ENCODE peak calls at places on chromosomes 6 and 20, in five cellular contexts. Y is PC-9, W is GOT3, U is cardiac septum, R is T-helper 9 cell. Z is an unnamed sample.

GRCh38 chr6:76072562-76072961 is at the start of gene IMPG1:
- DNase-seq in Y (no peak), R (no peak), W (no peak), U (no peak), Z (no peak)

GRCh38 chr6:84688187-84688878 is 76.1 kb downstream of the TBX18 start:
- DNase-seq in Y (no peak), R (no peak), U (no peak), W (no peak), Z (no peak)

GRCh38 chr6:121436966-121437756 is 1.7 kb downstream of the GJA1 start:
- DNase-seq in R (no peak), W (no peak), U (peak), Y (peak), Z (no peak)

GRCh38 chr6:1381397-1382330 is 7.7 kb upstream of the FOXF2 start:
- DNase-seq in R (peak), Y (peak), U (no peak), W (no peak), Z (no peak)

GRCh38 chr6:45741437-45742166 is 274.1 kb downstream of the CLIC5 start:
- DNase-seq in U (no peak), W (no peak), Y (no peak), R (no peak), Z (no peak)

GRCh38 chr20:3262566-3262965 is 23.6 kb upstream of the SLC4A11 start:
- DNase-seq in Y (no peak), W (no peak), U (no peak), R (no peak), Z (no peak)

GRCh38 chr6:165049362-165049761 is 260.0 kb downstream of the C6orf118 start:
- DNase-seq in Y (peak), W (no peak), U (no peak), R (no peak), Z (peak)

GRCh38 chr20:35939264-35939663 is 15.0 kb downstream of the SCAND1 start:
- DNase-seq in U (no peak), R (no peak), W (no peak), Y (no peak), Z (no peak)

GRCh38 chr6:3911614-3912336 is 62.6 kb downstream of the FAM50B start:
- DNase-seq in Y (peak), U (peak), R (no peak), W (no peak), Z (no peak)

GRCh38 chr6:36118550-36119107 is 11.7 kb upstream of the MAPK13 start:
- DNase-seq in U (peak), Y (peak), W (no peak), R (peak), Z (no peak)

GRCh38 chr20:44089987-44090674 is 96.9 kb downstream of the JPH2 start:
- DNase-seq in W (no peak), Y (no peak), U (no peak), R (no peak), Z (no peak)

GRCh38 chr20:56928007-56928406 is 298.9 kb downstream of the TFAP2C start:
- DNase-seq in R (no peak), Y (no peak), W (no peak), U (no peak), Z (no peak)

GRCh38 chr20:32521780-32522524 is 63.2 kb downstream of the NOL4L start:
- DNase-seq in W (no peak), R (peak), U (no peak), Y (peak), Z (no peak)

GRCh38 chr20:6381887-6382286 is 259.1 kb upstream of the FERMT1 start:
- DNase-seq in Y (no peak), R (no peak), U (no peak), W (no peak), Z (peak)

GRCh38 chr6:96014846-96015245 is 928 bp upstream of the FUT9 start:
- DNase-seq in U (no peak), Y (peak), W (no peak), R (no peak), Z (no peak)

GRCh38 chr6:39114395-39114706 is 635 bp downstream of the SAYSD1 start:
- DNase-seq in Y (no peak), W (no peak), R (no peak), U (no peak), Z (no peak)

GRCh38 chr6:125346143-125346925 is 44.6 kb upstream of the HDDC2 start:
- DNase-seq in R (no peak), U (no peak), W (no peak), Y (no peak), Z (no peak)

GRCh38 chr6:27805347-27805746 is 106.8 kb downstream of the OR2B2 start:
- DNase-seq in R (no peak), W (no peak), U (no peak), Y (no peak), Z (no peak)

GRCh38 chr6:39961178-39961577 is 26.9 kb upstream of the MOCS1 start:
- DNase-seq in W (no peak), U (no peak), Y (no peak), R (no peak), Z (no peak)

GRCh38 chr20:57392512-57393271 is 1.5 kb downstream of the RBM38 start:
- DNase-seq in R (peak), W (no peak), Y (no peak), U (peak), Z (no peak)

GRCh38 chr6:1029196-1029595 is 282.7 kb upstream of the FOXQ1 start:
- DNase-seq in W (no peak), Y (no peak), U (no peak), R (no peak), Z (no peak)

GRCh38 chr6:4853782-4854511 is 77.7 kb downstream of the CDYL start:
- DNase-seq in U (no peak), Y (peak), R (no peak), W (no peak), Z (no peak)

GRCh38 chr6:39053854-39054576 is 5.4 kb downstream of the GLP1R start:
- DNase-seq in W (no peak), R (no peak), U (peak), Y (no peak), Z (no peak)

GRCh38 chr6:45822864-45823263 is 192.8 kb downstream of the CLIC5 start:
- DNase-seq in U (no peak), R (no peak), W (no peak), Y (no peak), Z (no peak)

GRCh38 chr20:53922901-53923314 is 147.5 kb downstream of the BCAS1 start:
- DNase-seq in W (no peak), Y (no peak), U (no peak), R (no peak), Z (no peak)

GRCh38 chr6:2042951-2043648 is 202.3 kb downstream of the GMDS start:
- DNase-seq in W (no peak), R (no peak), U (no peak), Y (no peak), Z (no peak)

GRCh38 chr6:39956951-39957350 is 22.7 kb upstream of the MOCS1 start:
- DNase-seq in W (no peak), Y (no peak), R (no peak), U (no peak), Z (no peak)

GRCh38 chr6:73476722-73477121 is 15.2 kb downstream of the MTO1 start:
- DNase-seq in W (no peak), R (no peak), U (no peak), Y (no peak), Z (no peak)

GRCh38 chr6:44966449-44967091 is 361.6 kb upstream of the RUNX2 start:
- DNase-seq in Y (no peak), U (no peak), R (no peak), W (no peak), Z (no peak)

GRCh38 chr6:30515967-30516753 is 26.9 kb downstream of the HLA-E start:
- DNase-seq in W (peak), U (peak), Y (peak), R (peak), Z (peak)